ENCODE peak calls at places on chromosomes 13 and 19, in six cellular contexts. H is astrocyte of the spinal cord, G is MCF 10A, W is WERI-Rb-1, A is brain microvascular endothelial cell, O is left ventricle myocardium inferior. Q is an unnamed sample.

GRCh38 chr13:66329988-66330429 is 900.1 kb downstream of the PCDH9 start:
- DNase-seq in H (peak), A (peak), G (peak), O (no peak), W (no peak), Q (no peak)

GRCh38 chr19:3407556-3408516 is 41.5 kb downstream of the NFIC start:
- DNase-seq in O (peak), W (no peak), H (peak), G (no peak), A (peak), Q (no peak)

GRCh38 chr13:112588490-112589297 is 741 bp upstream of the TUBGCP3 start:
- DNase-seq in H (no peak), W (no peak), O (no peak), A (no peak), G (no peak), Q (no peak)

GRCh38 chr13:76799696-76800095 is 86.5 kb downstream of the KCTD12 start:
- DNase-seq in W (no peak), A (no peak), G (no peak), O (no peak), H (no peak), Q (no peak)

GRCh38 chr13:93368705-93369104 is 142.1 kb downstream of the GPC6 start:
- DNase-seq in W (no peak), O (no peak), G (no peak), H (no peak), A (no peak), Q (no peak)

GRCh38 chr13:45143346-45143751 is 23.0 kb downstream of the GTF2F2 start:
- DNase-seq in O (no peak), G (no peak), H (no peak), W (no peak), A (no peak), Q (no peak)

GRCh38 chr13:84896128-84896527 is 903.1 kb downstream of the SLITRK6 start:
- DNase-seq in H (peak), O (no peak), G (peak), A (peak), W (peak), Q (no peak)

GRCh38 chr19:16421982-16422381 is 49.8 kb downstream of the EPS15L1 start:
- DNase-seq in A (no peak), O (no peak), G (no peak), W (no peak), H (no peak), Q (no peak)

GRCh38 chr13:50068508-50068907 is 53.3 kb downstream of the KCNRG start:
- DNase-seq in W (no peak), A (no peak), O (no peak), G (no peak), H (no peak), Q (no peak)

GRCh38 chr19:54432144-54432738 is 16.8 kb upstream of the LENG8 start:
- DNase-seq in G (peak), O (no peak), H (no peak), W (no peak), A (no peak), Q (no peak)

GRCh38 chr13:19153782-19154450 is 27.7 kb downstream of the TUBA3C start:
- DNase-seq in G (no peak), A (no peak), W (peak), H (no peak), O (no peak), Q (no peak)
- TF ChIP-seq CTCF in G (peak), A (no peak), W (peak), H (no peak), O (no peak), Q (no peak)

DNA sequence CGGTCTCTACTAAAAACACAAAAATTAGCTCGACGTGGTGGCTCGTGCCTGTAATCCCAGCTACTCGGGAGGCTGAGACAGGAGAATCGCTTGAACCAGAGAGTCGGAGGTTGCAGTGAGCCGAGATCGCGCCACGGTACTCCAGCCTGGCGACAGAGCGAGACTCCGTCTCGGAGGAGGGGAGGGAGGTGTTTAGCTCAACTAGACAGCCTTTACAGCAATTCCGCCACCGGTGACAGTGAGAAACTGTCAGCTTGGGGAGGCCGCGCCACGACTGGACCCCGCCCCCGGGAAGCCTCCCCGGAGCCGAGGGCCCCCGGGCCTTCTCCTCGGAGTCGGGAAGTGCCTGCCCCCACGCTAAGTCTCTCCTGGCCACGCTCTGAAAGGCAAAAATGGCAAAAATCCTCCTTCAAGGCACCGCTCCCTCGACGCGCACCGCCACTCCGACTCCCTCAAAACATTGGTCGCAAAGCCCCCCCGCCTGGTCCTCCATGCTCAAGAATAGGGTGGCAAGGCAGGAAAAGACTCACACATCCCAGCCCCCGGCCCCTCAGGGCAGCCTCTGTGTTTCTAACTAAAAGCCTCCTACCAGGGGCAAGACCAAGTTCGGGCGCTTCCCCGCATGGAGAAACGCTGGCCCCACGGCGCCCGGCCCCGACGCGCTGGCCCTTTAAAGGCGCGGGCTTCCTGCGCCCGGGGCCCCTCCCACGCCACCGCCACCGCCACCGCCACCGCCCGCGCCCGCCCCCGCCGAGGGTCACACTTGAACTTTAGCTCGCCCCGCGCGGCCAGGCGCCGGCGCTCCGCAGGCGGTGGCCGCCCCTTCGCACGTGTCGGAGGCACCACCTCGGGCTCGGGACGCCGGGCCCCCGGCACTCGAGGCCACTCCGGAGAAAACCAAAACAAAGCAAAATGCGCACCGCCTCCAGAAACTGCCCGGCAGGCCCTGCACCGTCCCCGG is 2.1 kb downstream of the FOXO1 start:
- DNase-seq in H (peak), O (peak), A (peak), W (peak), G (peak), Q (peak)
- TF ChIP-seq CTCF in H (no peak), O (no peak), A (no peak), W (no peak), G (no peak), Q (no peak)

GRCh38 chr19:36114763-36115452 is at the start of gene POLR2I:
- DNase-seq in H (peak), G (peak), O (peak), W (peak), A (peak), Q (peak)

GRCh38 chr19:36115453-36116343 is at the start of gene TBCB:
- DNase-seq in G (no peak), W (no peak), O (peak), A (peak), H (peak), Q (no peak)

GRCh38 chr19:36113425-36113824 is 1.2 kb downstream of the POLR2I start:
- DNase-seq in G (no peak), O (no peak), H (no peak), W (no peak), A (no peak), Q (no peak)

GRCh38 chr19:36112678-36113077 is 1.7 kb downstream of the OVOL3 start:
- DNase-seq in G (no peak), O (no peak), W (no peak), H (no peak), A (no peak), Q (no peak)

DNA sequence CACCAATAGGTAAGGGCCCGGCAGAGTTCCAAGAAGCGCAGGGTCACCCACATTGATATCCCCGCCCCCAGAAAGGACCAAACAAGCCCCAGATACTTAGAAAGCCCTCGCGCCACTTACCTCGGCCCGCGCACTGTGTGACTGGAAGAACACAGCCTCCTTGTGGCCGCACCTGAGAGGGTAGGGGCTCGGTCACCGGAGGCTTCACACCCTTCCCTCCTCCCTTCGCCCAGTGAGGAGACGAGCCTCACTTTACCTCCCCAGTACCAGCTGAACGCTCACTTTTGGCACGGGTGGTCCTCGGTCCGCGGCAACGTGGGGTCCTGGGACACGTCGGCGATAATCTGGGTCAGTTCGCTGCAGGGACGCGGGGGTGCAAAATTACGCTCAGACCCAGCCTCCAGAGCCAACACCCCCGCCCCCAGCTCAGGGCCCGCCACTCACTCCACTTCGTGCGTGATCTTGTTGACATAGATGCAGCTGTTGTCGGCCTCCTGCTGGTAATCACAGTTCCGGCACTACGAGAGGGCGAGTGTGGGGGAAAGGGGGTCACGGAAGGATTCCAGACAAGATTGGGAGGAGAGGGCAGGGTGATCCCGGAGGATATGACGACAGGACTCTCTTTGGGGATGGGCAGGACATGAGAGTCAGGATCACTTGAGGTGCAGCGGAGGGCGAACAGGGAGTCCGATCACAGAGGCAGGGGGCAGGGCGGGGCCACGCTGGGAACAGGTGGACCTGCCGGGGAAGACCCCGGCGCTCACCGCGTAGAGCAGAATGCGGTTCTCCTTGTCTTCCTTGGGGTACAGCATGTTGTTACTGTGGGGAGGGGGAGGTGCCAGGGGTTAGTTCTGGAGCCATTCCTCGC is 546 bp downstream of the POLR2I start:
- DNase-seq in W (peak), O (no peak), H (no peak), A (peak), G (peak), Q (no peak)
- TF ChIP-seq CTCF in W (peak), O (no peak), H (peak), A (peak), G (no peak), Q (no peak)

DNA sequence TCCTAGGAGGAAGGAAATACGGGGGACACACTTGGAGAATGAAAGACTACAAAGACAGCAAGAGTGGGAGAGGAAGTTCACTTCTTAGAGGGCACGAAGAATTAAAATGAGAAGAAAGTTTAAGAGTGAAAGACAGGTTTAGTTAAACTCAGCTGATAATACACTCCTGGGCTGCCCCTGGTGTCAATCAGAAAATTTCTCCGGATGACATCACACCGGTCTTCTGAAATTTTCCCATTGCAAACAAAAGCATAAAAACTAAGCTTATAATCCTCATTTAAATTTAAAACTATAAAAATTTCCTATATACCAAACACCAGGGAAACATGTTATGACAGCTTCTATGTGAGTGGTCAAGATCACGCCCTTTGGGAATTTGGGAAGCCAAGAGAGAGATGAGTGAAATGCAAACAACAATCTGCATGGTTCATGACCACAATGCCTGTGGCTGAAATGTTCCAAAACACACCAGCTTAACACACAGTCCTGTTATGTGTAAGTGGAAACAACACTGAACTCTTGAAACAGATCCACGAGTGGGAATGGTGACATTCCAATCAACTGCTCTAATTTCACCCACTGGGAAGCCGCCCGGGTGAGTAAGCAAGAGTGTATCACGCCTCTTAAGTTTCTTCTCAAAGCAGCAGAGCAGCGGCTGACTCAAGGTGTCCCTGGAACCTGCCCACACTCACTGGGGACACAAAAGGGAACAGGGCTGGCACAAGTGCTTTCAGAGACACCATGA is 49.0 kb downstream of the BRD4 start:
- DNase-seq in W (no peak), O (no peak), G (peak), A (peak), H (peak), Q (no peak)
- TF ChIP-seq CTCF in W (no peak), O (no peak), G (no peak), A (no peak), H (no peak), Q (no peak)

DNA sequence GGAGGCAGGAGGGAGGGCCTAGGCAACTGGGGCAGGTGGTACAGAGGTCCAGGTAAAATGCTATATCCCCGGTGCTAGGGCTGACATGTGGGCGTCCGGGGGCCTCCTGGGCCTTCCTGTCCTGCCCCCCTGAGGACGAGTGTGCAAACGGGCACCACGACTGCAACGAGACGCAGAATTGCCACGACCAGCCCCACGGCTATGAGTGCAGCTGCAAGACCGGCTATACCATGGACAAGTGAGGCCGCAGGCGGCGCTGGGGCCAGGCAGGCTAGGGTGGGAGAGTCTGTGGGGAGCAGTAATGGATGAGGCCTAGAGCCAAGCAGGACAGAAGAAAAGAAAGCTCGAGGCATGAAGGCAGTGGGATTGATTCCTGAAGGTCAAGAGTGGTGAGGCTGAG is 21.3 kb downstream of the CNFN start:
- DNase-seq in O (no peak), A (no peak), H (no peak), G (no peak), W (no peak), Q (no peak)
- TF ChIP-seq CTCF in O (no peak), A (no peak), H (no peak), G (no peak), W (no peak), Q (no peak)

GRCh38 chr13:69580255-69580654 is 527.4 kb upstream of the ATXN8OS start:
- DNase-seq in O (no peak), H (no peak), G (no peak), A (no peak), W (no peak), Q (no peak)

GRCh38 chr13:69579351-69579750 is 528.3 kb upstream of the ATXN8OS start:
- DNase-seq in A (no peak), H (peak), O (no peak), W (no peak), G (no peak), Q (no peak)
- TF ChIP-seq CTCF in A (no peak), H (no peak), O (no peak), W (no peak), G (no peak), Q (peak)

GRCh38 chr19:29086646-29087045 is 126.3 kb downstream of the UQCRFS1 start:
- DNase-seq in G (no peak), W (no peak), A (no peak), O (no peak), H (no peak), Q (no peak)

GRCh38 chr19:29083863-29084262 is 129.1 kb downstream of the UQCRFS1 start:
- DNase-seq in A (no peak), G (no peak), H (no peak), O (no peak), W (no peak), Q (no peak)

GRCh38 chr19:29085630-29086029 is 127.3 kb downstream of the UQCRFS1 start:
- DNase-seq in G (no peak), H (no peak), W (no peak), A (no peak), O (no peak), Q (no peak)

GRCh38 chr19:29086182-29086581 is 126.8 kb downstream of the UQCRFS1 start:
- DNase-seq in W (no peak), G (no peak), A (no peak), O (no peak), H (no peak), Q (no peak)

DNA sequence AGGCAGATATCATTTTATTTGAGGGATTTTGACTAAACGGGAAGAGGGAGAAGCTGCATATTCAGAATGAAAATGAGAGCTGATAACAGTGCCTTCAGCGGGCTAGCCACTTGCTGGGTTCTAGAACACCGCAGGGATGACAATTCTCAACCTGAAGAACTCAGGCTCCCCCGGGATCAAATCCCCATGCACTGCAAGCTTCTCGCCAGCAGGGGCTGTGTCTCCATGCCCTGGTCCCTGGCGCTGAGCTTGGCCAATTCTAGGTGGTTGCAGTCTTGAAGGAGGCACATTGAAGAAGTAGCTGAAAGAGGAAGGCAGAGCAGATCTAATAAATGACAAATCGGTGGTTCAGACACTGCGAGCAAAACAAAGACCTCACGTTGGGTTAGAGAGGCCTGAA is 128.7 kb downstream of the UQCRFS1 start:
- DNase-seq in H (no peak), O (no peak), G (no peak), W (peak), A (no peak), Q (no peak)
- TF ChIP-seq CTCF in H (no peak), O (peak), G (no peak), W (peak), A (no peak), Q (peak)

DNA sequence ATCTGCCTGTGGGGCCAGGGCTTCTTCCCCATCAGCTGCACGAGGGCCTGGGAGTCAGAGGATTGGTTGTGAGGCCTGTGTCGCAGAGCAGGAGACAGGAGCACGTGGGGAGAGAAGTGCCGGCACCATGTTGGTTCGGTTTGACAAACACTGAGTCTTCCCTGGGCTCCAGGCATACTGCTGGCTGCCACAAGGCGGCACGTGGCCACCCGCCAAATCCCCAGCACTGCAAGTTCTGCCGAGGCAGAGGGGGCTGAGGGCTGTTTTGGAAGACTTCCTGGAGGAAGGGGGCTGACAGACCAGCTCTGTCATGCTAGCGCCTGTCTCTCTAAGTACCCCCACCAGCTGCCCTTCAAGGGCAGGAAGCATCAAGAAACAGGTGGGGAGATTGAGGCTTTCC is 9.5 kb downstream of the SHANK1 start:
- DNase-seq in G (no peak), A (no peak), H (no peak), W (no peak), O (no peak), Q (no peak)
- TF ChIP-seq CTCF in G (no peak), A (peak), H (no peak), W (peak), O (no peak), Q (no peak)

GRCh38 chr13:53069800-53070199 is 41.2 kb downstream of the OLFM4 start:
- DNase-seq in H (no peak), A (no peak), O (no peak), W (no peak), G (no peak), Q (no peak)

GRCh38 chr13:53073711-53074110 is 45.1 kb downstream of the OLFM4 start:
- DNase-seq in H (no peak), O (no peak), W (no peak), A (no peak), G (no peak), Q (no peak)

GRCh38 chr13:53064721-53065120 is 36.1 kb downstream of the OLFM4 start:
- DNase-seq in G (no peak), O (no peak), W (no peak), H (no peak), A (no peak), Q (no peak)

GRCh38 chr13:53066411-53066810 is 37.8 kb downstream of the OLFM4 start:
- DNase-seq in A (no peak), W (no peak), H (no peak), O (no peak), G (no peak), Q (no peak)

DNA sequence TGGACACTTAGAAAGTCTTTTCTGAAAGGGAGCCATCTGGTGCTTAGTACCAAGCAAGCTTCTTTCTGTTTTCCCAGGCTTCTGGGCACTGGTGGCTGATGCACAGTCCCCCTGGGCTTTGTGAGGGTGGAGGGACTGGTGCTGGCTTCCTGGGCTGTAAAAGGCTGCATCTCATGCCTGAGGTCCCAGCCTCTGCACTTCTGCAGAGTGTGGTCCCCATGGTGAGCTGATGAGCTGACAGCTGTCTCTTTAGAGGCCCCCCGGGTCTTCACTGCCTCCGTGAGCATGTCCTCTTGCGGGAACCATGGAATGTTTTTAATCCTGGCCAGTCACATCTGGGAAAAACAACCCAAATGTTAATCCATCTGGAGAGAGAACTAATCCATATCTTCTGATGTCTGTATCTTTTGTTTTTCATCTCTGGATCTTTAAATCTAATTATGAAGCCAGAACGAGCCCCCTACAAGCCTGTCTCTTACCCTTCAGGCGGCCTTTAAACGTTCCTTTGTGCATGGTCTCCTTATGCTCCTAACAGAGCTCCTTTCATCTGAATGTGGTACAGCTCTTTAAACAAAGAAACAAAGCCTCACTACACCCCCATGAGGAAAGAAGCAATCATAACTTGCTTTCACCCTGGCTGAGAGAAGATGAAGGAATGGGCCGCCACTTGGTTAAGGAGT is 40.4 kb downstream of the OLFM4 start:
- DNase-seq in O (no peak), H (no peak), A (no peak), G (no peak), W (peak), Q (no peak)
- TF ChIP-seq CTCF in O (no peak), H (no peak), A (no peak), G (no peak), W (no peak), Q (no peak)